ENCODE peak calls at places on chromosome 3, in five cellular contexts. Z, Q, H, N and K are unnamed samples.

GRCh38 chr3:111961461-111962269 is 17.2 kb upstream of the ABHD10 start:
- DNase-seq in Q (no peak), H (no peak), N (no peak), Z (no peak), K (no peak)

GRCh38 chr3:138946554-138947302 is at the start of the genes FOXL2 and FOXL2NB:
- DNase-seq in H (no peak), N (no peak), Z (no peak), Q (peak; percentile 44), K (no peak)

GRCh38 chr3:103873024-103873423 is 1438.2 kb downstream of the ZPLD1 start:
- DNase-seq in H (no peak), Z (no peak), Q (no peak), N (no peak), K (no peak)

GRCh38 chr3:177615015-177615414 is 417.7 kb upstream of the TBL1XR1 start:
- DNase-seq in Z (no peak), N (peak; percentile 63), Q (no peak), H (no peak), K (no peak)

GRCh38 chr3:142646020-142646783 is 50.0 kb downstream of the PLS1 start:
- DNase-seq in N (no peak), H (no peak), Z (no peak), Q (no peak), K (no peak)

GRCh38 chr3:45601156-45601555 is 6.6 kb downstream of the LIMD1 start:
- DNase-seq in Q (no peak), N (no peak), Z (no peak), H (no peak), K (no peak)

GRCh38 chr3:127629462-127630403 is 748 bp downstream of the PODXL2 start:
- DNase-seq in H (peak; percentile 23), Q (peak; percentile 11), Z (peak; percentile 8), N (no peak), K (peak; percentile 38)

GRCh38 chr3:41956574-41956973 is 5.3 kb downstream of the ULK4 start:
- DNase-seq in N (no peak), Q (no peak), H (no peak), Z (no peak), K (no peak)

GRCh38 chr3:169760479-169760878 is 4.4 kb downstream of the TERC start:
- DNase-seq in Z (no peak), N (no peak), H (no peak), Q (no peak), K (no peak)

GRCh38 chr3:193686665-193687506 is 93.9 kb downstream of the OPA1 start:
- DNase-seq in Q (no peak), H (no peak), Z (no peak), N (no peak), K (no peak)

GRCh38 chr3:169771651-169772529 is 1.3 kb upstream of the MYNN start:
- DNase-seq in H (peak; percentile 36), N (peak; percentile 92), Q (peak; percentile 77), Z (peak; percentile 50), K (peak; percentile 59)

GRCh38 chr3:193980905-193981304 is 155.0 kb upstream of the HES1 start:
- DNase-seq in H (no peak), Z (no peak), Q (no peak), N (no peak), K (no peak)

GRCh38 chr3:129663045-129663446 is 56.6 kb upstream of the PLXND1 start:
- DNase-seq in H (no peak), Q (no peak), Z (no peak), N (peak; percentile 38), K (no peak)

GRCh38 chr3:13025090-13025489 is 48.1 kb downstream of the IQSEC1 start:
- DNase-seq in H (no peak), Q (no peak), Z (no peak), N (no peak), K (no peak)

GRCh38 chr3:120022729-120023128 is 71.5 kb downstream of the GSK3B start:
- DNase-seq in Z (no peak), Q (no peak), H (no peak), N (no peak), K (no peak)

GRCh38 chr3:10561942-10562565 is 56.7 kb upstream of the ATP2B2 start:
- DNase-seq in H (no peak), Z (no peak), N (no peak), Q (no peak), K (no peak)

GRCh38 chr3:183295211-183295610 is 42.2 kb downstream of the B3GNT5 start:
- DNase-seq in N (no peak), Q (no peak), Z (no peak), H (no peak), K (no peak)

GRCh38 chr3:113222412-113223086 is 11.2 kb downstream of the BOC start:
- DNase-seq in Q (no peak), N (peak; percentile 35), Z (no peak), H (no peak), K (peak; percentile 70)

GRCh38 chr3:107024481-107025153 is 352.6 kb upstream of the CCDC54 start:
- DNase-seq in H (no peak), Q (no peak), Z (no peak), N (no peak), K (no peak)

GRCh38 chr3:37031115-37031682 is 37.9 kb downstream of the MLH1 start:
- DNase-seq in Q (no peak), Z (no peak), N (no peak), H (no peak), K (no peak)

GRCh38 chr3:60081381-60082095 is 1031.7 kb upstream of the CFAP20DC start:
- DNase-seq in N (no peak), Z (no peak), H (no peak), Q (no peak), K (no peak)

GRCh38 chr3:45665101-45665572 is 24.1 kb upstream of the SACM1L start:
- DNase-seq in N (peak; percentile 26), Q (peak; percentile 66), Z (peak; percentile 28), H (no peak), K (peak; percentile 86)

GRCh38 chr3:124837730-124838186 is 49.4 kb downstream of the ITGB5 start:
- DNase-seq in H (no peak), Z (no peak), N (no peak), Q (no peak), K (no peak)

GRCh38 chr3:27633224-27633545 is 88.9 kb downstream of the EOMES start:
- DNase-seq in N (no peak), H (no peak), Q (no peak), Z (no peak), K (no peak)

GRCh38 chr3:50194903-50195500 is 3.6 kb downstream of the GNAT1 start:
- DNase-seq in Q (peak; percentile 47), N (no peak), Z (no peak), H (no peak), K (no peak)

GRCh38 chr3:126983653-126984390 is 907 bp downstream of the PLXNA1 start:
- DNase-seq in H (peak; percentile 17), N (no peak), Z (no peak), Q (peak; percentile 35), K (no peak)

GRCh38 chr3:157232146-157232545 is 72.2 kb upstream of the CCNL1 start:
- DNase-seq in Z (no peak), Q (no peak), N (no peak), H (no peak), K (no peak)

GRCh38 chr3:149299938-149300791 is 33.3 kb downstream of the TM4SF18 start:
- DNase-seq in N (peak; percentile 96), Z (no peak), Q (no peak), H (no peak), K (no peak)

GRCh38 chr3:132386259-132386658 is 31.0 kb upstream of the DNAJC13 start:
- DNase-seq in N (no peak), Z (no peak), H (no peak), Q (no peak), K (no peak)

GRCh38 chr3:64214002-64214696 is 11.1 kb downstream of the PRICKLE2 start:
- DNase-seq in N (no peak), Q (no peak), H (no peak), Z (no peak), K (peak; percentile 3)

GRCh38 chr3:191070201-191070600 is 128.8 kb upstream of the OSTN start:
- DNase-seq in Q (no peak), H (no peak), N (peak; percentile 41), Z (no peak), K (no peak)

GRCh38 chr3:48215876-48216275 is 7.4 kb upstream of the CAMP start:
- DNase-seq in Z (no peak), N (no peak), H (no peak), Q (no peak), K (no peak)

GRCh38 chr3:132174500-132174899 is 139.7 kb upstream of the CPNE4 start:
- DNase-seq in N (no peak), Z (no peak), H (no peak), Q (no peak), K (no peak)

GRCh38 chr3:50166309-50167019 is 11.3 kb downstream of the SEMA3F start:
- DNase-seq in H (no peak), Q (no peak), Z (no peak), N (peak; percentile 94), K (no peak)

GRCh38 chr3:96410006-96410730 is 404.2 kb upstream of the EPHA6 start:
- DNase-seq in Q (no peak), N (no peak), H (no peak), Z (no peak), K (no peak)

GRCh38 chr3:185822957-185823279 is 1.9 kb downstream of the IGF2BP2 start:
- DNase-seq in Q (no peak), Z (no peak), N (no peak), H (no peak), K (no peak)

GRCh38 chr3:163056874-163057497 is 1560.4 kb downstream of the OTOL1 start:
- DNase-seq in H (no peak), Z (no peak), Q (peak; percentile 16), N (no peak), K (no peak)